ENCODE peak calls at places on chromosomes 12 and 14, in ten cellular contexts. F, K, C, Z, V, E, M, R, L and Q are unnamed samples.

GRCh38 chr12:109726511-109727038 is 12.9 kb downstream of the FAM222A start:
- DNase-seq in E (no peak), V (no peak), C (no peak), Z (no peak), L (no peak), K (no peak), M (no peak), F (no peak), R (no peak), Q (no peak)

GRCh38 chr14:67517083-67517482 is 16.0 kb upstream of the PLEKHH1 start:
- DNase-seq in E (no peak), F (peak), L (peak), V (peak), Z (no peak), C (no peak), K (no peak), M (no peak), R (no peak), Q (no peak)

GRCh38 chr14:104585966-104586702 is 6.6 kb downstream of the C14orf180 start:
- DNase-seq in K (no peak), L (no peak), F (no peak), E (no peak), R (no peak), V (no peak), Z (no peak), C (no peak), M (no peak), Q (no peak)

GRCh38 chr12:91113621-91114020 is 2.3 kb upstream of the LUM start:
- DNase-seq in E (no peak), L (no peak), M (no peak), V (no peak), C (no peak), Z (no peak), F (no peak), K (no peak), R (no peak), Q (no peak)

GRCh38 chr14:51605575-51605974 is 46.1 kb upstream of the FRMD6 start:
- DNase-seq in V (no peak), F (no peak), L (no peak), R (no peak), M (no peak), K (no peak), E (no peak), Z (no peak), C (no peak), Q (no peak)

GRCh38 chr14:35565896-35566464 is 32.0 kb downstream of the INSM2 start:
- DNase-seq in E (no peak), L (no peak), C (no peak), R (no peak), Z (no peak), V (no peak), F (no peak), K (no peak), M (no peak), Q (no peak)

GRCh38 chr12:77754086-77754485 is 76.6 kb upstream of the NAV3 start:
- DNase-seq in F (no peak), V (no peak), M (no peak), Z (no peak), C (no peak), E (no peak), K (no peak), R (no peak), L (no peak), Q (no peak)

GRCh38 chr12:55296469-55296868 is at the start of gene OR6C6:
- DNase-seq in Z (no peak), R (no peak), V (no peak), C (no peak), K (no peak), L (no peak), E (no peak), F (no peak), M (no peak), Q (no peak)

GRCh38 chr14:68820536-68820935 is 27.7 kb upstream of the ZFP36L1 start:
- DNase-seq in V (no peak), F (no peak), E (no peak), C (no peak), M (no peak), K (no peak), L (no peak), Z (no peak), R (no peak), Q (no peak)

GRCh38 chr14:105336477-105337287 is 22.1 kb downstream of the PACS2 start:
- DNase-seq in K (no peak), L (no peak), M (no peak), R (no peak), V (no peak), Z (no peak), C (no peak), E (no peak), F (no peak), Q (no peak)

GRCh38 chr12:86261142-86261541 is 5.0 kb upstream of the MGAT4C start:
- DNase-seq in M (no peak), K (no peak), R (no peak), Z (no peak), F (no peak), V (no peak), E (no peak), C (no peak), L (no peak), Q (no peak)

GRCh38 chr14:61510736-61511557 is 184.4 kb upstream of the HIF1A start:
- DNase-seq in R (no peak), Z (no peak), E (no peak), K (no peak), M (peak), C (no peak), F (no peak), L (no peak), V (no peak), Q (no peak)

GRCh38 chr12:128138125-128138524 is 128.8 kb upstream of the TMEM132C start:
- DNase-seq in V (no peak), K (no peak), C (no peak), F (no peak), M (no peak), E (no peak), R (peak), L (no peak), Z (no peak), Q (no peak)

GRCh38 chr14:23164250-23164649 is 19.2 kb downstream of the SLC7A8 start:
- DNase-seq in M (no peak), F (no peak), L (no peak), R (no peak), K (peak), C (no peak), V (no peak), E (no peak), Z (no peak), Q (no peak)

GRCh38 chr14:68377459-68377858 is 415.4 kb downstream of the ZFP36L1 start:
- DNase-seq in C (no peak), E (no peak), V (peak), M (no peak), R (no peak), K (peak), L (peak), F (no peak), Z (no peak), Q (no peak)